ENCODE peak calls at places on chromosomes 5 and 9, in ten cellular contexts. Q is neural progenitor cell; U is foreskin fibroblast; C is A549; N is CD8-positive, alpha-beta T cell; F is lower lobe of right lung; G is WTC11; W is transverse colon; K is fibroblast of villous mesenchyme; R is HL-60. O is an unnamed sample.
A peak's percentile ranks its signal among the peaks of the same experiment; 100 is the strongest.

GRCh38 chr9:78021692-78022091 is 9.9 kb downstream of the GNAQ start:
- DNase-seq in Q (peak; percentile 34), U (no peak), C (no peak), N (no peak), F (peak; percentile 69), G (no peak), W (peak; percentile 60), K (no peak), R (no peak), O (no peak)

GRCh38 chr5:83494666-83495065 is 23.1 kb downstream of the VCAN start:
- DNase-seq in Q (no peak), U (no peak), C (no peak), N (no peak), F (no peak), G (no peak), W (no peak), K (no peak), R (no peak), O (no peak)

GRCh38 chr5:98942849-98943248 is 14.0 kb upstream of the CHD1 start:
- DNase-seq in Q (no peak), U (peak; percentile 69), C (no peak), N (no peak), F (no peak), G (no peak), W (no peak), K (peak; percentile 88), R (no peak), O (no peak)

GRCh38 chr5:1511651-1512540 is 11.9 kb downstream of the LPCAT1 start:
- DNase-seq in Q (peak; percentile 44), U (peak; percentile 92), C (peak; percentile 56), N (no peak), F (no peak), G (peak; percentile 24), W (peak; percentile 7), K (peak; percentile 41), R (no peak), O (no peak)

GRCh38 chr9:124593080-124594058 is 86.2 kb upstream of the NR5A1 start:
- DNase-seq in Q (peak; percentile 93), U (peak; percentile 46), C (no peak), N (no peak), F (no peak), G (peak; percentile 31), W (no peak), K (no peak), R (no peak), O (no peak)

GRCh38 chr5:66987126-66987525 is 209.5 kb downstream of the CD180 start:
- DNase-seq in Q (no peak), U (peak; percentile 72), C (no peak), N (no peak), F (no peak), G (no peak), W (no peak), K (no peak), R (no peak), O (no peak)

GRCh38 chr9:23538060-23538387 is 288.0 kb downstream of the ELAVL2 start:
- DNase-seq in Q (peak; percentile 36), U (no peak), C (no peak), N (no peak), F (no peak), G (no peak), W (no peak), K (no peak), R (no peak), O (no peak)

GRCh38 chr5:80978772-80979317 is 18.7 kb downstream of the RASGRF2 start:
- DNase-seq in Q (no peak), U (no peak), C (no peak), N (no peak), F (no peak), G (no peak), W (no peak), K (no peak), R (no peak), O (no peak)

GRCh38 chr9:86891091-86891490 is 56.2 kb downstream of the GAS1 start:
- DNase-seq in Q (no peak), U (peak; percentile 64), C (no peak), N (no peak), F (no peak), G (no peak), W (no peak), K (peak; percentile 15), R (no peak), O (no peak)

GRCh38 chr9:86891886-86892437 is 55.3 kb downstream of the GAS1 start:
- DNase-seq in Q (no peak), U (no peak), C (no peak), N (no peak), F (no peak), G (no peak), W (no peak), K (peak; percentile 66), R (no peak), O (no peak)

GRCh38 chr9:86892576-86892975 is 54.7 kb downstream of the GAS1 start:
- DNase-seq in Q (no peak), U (peak; percentile 39), C (no peak), N (no peak), F (no peak), G (no peak), W (no peak), K (peak; percentile 34), R (no peak), O (no peak)

GRCh38 chr9:86893811-86894490 is 53.4 kb downstream of the GAS1 start:
- DNase-seq in Q (peak; percentile 34), U (peak; percentile 73), C (no peak), N (no peak), F (no peak), G (peak; percentile 37), W (no peak), K (peak; percentile 8), R (no peak), O (no peak)
- TF ChIP-seq CTCF in Q (peak; percentile 25), U (peak; percentile 12), C (no peak), N (no peak), F (no peak), G (no peak), W (no peak), K (no peak), R (no peak), O (no peak)

GRCh38 chr5:121887727-121888126 is 36.0 kb downstream of the FTMT start:
- DNase-seq in Q (no peak), U (no peak), C (no peak), N (no peak), F (no peak), G (no peak), W (no peak), K (peak; percentile 0), R (no peak), O (no peak)
- TF ChIP-seq CTCF in Q (no peak), U (no peak), C (no peak), N (no peak), F (no peak), G (no peak), W (no peak), K (no peak), R (no peak), O (no peak)

DNA sequence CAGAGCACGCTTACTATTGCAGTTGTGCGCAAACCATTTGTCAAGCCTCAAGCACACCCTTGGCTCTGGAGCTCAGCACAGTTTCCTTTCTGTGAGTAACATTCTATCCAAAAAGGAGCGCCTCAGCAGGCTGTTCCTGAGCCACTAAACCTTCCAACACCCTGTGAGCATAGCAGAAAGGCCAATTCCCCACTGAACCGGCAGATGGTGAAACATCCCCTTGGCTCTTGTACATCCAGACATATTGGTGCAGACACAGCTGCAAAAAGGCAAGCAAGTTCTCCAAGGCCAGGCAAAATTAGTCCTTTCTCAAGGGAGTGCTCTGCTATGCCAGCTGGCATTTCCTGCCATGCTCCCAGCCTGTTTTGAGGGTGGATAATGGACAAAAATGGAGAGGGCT is 44.1 kb upstream of the CEMIP2 start:
- DNase-seq in Q (peak; percentile 11), U (peak; percentile 8), C (no peak), N (no peak), F (no peak), G (no peak), W (no peak), K (peak; percentile 9), R (no peak), O (no peak)
- TF ChIP-seq CTCF in Q (no peak), U (peak; percentile 24), C (no peak), N (no peak), F (no peak), G (no peak), W (no peak), K (peak; percentile 32), R (no peak), O (no peak)

DNA sequence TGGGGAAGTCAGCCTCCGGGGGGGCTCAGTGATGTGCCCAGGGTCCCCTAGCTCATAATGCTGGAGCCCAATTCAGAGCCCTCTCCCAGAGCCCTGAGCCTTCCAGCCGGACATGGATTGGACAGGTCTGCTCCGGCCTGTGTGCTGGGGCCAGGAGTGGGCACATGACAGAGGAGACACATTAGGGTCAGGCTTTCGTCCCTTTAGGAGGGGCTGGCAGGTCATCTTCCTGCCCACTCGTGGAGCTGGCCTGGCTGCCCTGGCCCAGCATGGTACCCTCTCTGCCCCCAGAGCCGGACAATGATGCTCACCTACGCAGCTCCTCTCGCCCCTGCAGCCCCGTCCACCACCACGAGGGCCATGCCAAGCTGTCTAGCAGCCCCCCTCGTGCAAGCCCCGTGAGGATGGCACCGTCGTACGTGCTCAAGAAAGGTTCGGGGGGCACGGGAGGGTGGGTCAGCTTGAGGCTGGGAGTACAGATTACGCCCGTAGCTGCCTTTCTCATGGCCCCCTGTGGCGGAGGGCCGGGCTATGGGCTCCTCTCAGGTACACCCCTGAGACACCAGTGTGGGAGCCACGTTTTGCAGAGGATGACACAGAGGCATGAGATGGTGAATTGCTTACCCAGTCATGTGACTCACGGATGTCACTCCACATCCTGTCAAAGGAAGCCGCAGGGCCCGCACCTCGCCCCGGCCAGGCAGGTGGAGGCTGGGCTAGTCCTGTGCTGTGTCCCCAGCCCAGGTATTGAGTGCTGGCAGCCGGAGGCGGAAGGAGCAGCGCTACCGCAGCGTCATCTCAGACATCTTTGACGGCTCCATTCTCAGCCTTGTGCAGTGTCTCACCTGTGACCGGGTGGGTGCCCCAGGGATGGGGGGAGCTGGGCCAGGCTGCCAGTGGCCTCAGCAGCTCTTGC is 33.6 kb downstream of the USP20 start:
- DNase-seq in Q (no peak), U (no peak), C (no peak), N (peak; percentile 89), F (no peak), G (no peak), W (peak; percentile 68), K (no peak), R (no peak), O (no peak)
- TF ChIP-seq CTCF in Q (no peak), U (no peak), C (no peak), N (no peak), F (no peak), G (no peak), W (no peak), K (no peak), R (no peak), O (no peak)